ENCODE peak calls at places on chromosomes 5 and 9, in eight cellular contexts. One of them, this sample, is unnamed. For H3K36me3, the result is how much of the 10 kb centered on the place peaks cover.

GRCh38 chr5:77645158-77645994 is 6.9 kb upstream of the OTP start:
- DNase-seq in uterus: no peak
- DNase-seq in endothelial cell of umbilical vein: no peak
- DNase-seq in heart left ventricle: no peak
- DNase-seq in right lobe of liver: peak
- DNase-seq in HCT116: peak
- DNase-seq in HepG2: peak
- DNase-seq in H1: peak
- DNase-seq in this sample: no peak

GRCh38 chr5:101425345-101425744 is 522.3 kb upstream of the ST8SIA4 start:
- DNase-seq in HepG2: no peak
- DNase-seq in uterus: no peak
- DNase-seq in heart left ventricle: no peak
- DNase-seq in right lobe of liver: no peak
- DNase-seq in endothelial cell of umbilical vein: no peak
- DNase-seq in H1: no peak
- DNase-seq in HCT116: no peak
- DNase-seq in this sample: no peak

GRCh38 chr5:68330564-68330963 is 115.0 kb downstream of the PIK3R1 start:
- DNase-seq in endothelial cell of umbilical vein: no peak
- DNase-seq in right lobe of liver: no peak
- DNase-seq in H1: no peak
- DNase-seq in uterus: peak
- DNase-seq in HepG2: no peak
- DNase-seq in HCT116: no peak
- DNase-seq in heart left ventricle: no peak
- DNase-seq in this sample: no peak

GRCh38 chr5:146620031-146620662 is 104.2 kb upstream of the GPR151 start:
- DNase-seq in endothelial cell of umbilical vein: no peak
- DNase-seq in right lobe of liver: no peak
- DNase-seq in HepG2: no peak
- DNase-seq in H1: no peak
- DNase-seq in HCT116: no peak
- DNase-seq in uterus: no peak
- DNase-seq in heart left ventricle: no peak
- DNase-seq in this sample: no peak

GRCh38 chr9:13769641-13770040 is 490.1 kb upstream of the MPDZ start:
- DNase-seq in heart left ventricle: no peak
- DNase-seq in HCT116: no peak
- DNase-seq in H1: no peak
- DNase-seq in uterus: no peak
- DNase-seq in HepG2: no peak
- DNase-seq in right lobe of liver: no peak
- DNase-seq in endothelial cell of umbilical vein: no peak
- DNase-seq in this sample: no peak

GRCh38 chr5:132438931-132439330 is 51.6 kb downstream of the IRF1 start:
- DNase-seq in H1: no peak
- DNase-seq in uterus: no peak
- DNase-seq in endothelial cell of umbilical vein: no peak
- DNase-seq in HCT116: no peak
- DNase-seq in right lobe of liver: no peak
- DNase-seq in heart left ventricle: no peak
- DNase-seq in HepG2: no peak
- DNase-seq in this sample: no peak

GRCh38 chr5:172164773-172165212 is 23.2 kb downstream of the STK10 start:
- DNase-seq in uterus: no peak
- DNase-seq in HCT116: no peak
- DNase-seq in endothelial cell of umbilical vein: no peak
- DNase-seq in H1: no peak
- DNase-seq in right lobe of liver: no peak
- DNase-seq in HepG2: peak
- DNase-seq in heart left ventricle: no peak
- DNase-seq in this sample: no peak

GRCh38 chr5:91486638-91487037 is 103.5 kb upstream of the ARRDC3 start:
- DNase-seq in right lobe of liver: no peak
- DNase-seq in uterus: no peak
- DNase-seq in endothelial cell of umbilical vein: no peak
- DNase-seq in HCT116: no peak
- DNase-seq in H1: no peak
- DNase-seq in heart left ventricle: no peak
- DNase-seq in HepG2: no peak
- DNase-seq in this sample: no peak

GRCh38 chr5:13250450-13251291 is 693.8 kb downstream of the DNAH5 start:
- DNase-seq in right lobe of liver: no peak
- DNase-seq in heart left ventricle: no peak
- DNase-seq in uterus: no peak
- DNase-seq in endothelial cell of umbilical vein: peak
- DNase-seq in HepG2: peak
- DNase-seq in HCT116: no peak
- DNase-seq in H1: no peak
- DNase-seq in this sample: no peak

GRCh38 chr5:75566710-75567309 is 44.4 kb upstream of the ANKDD1B start:
- DNase-seq in heart left ventricle: no peak
- DNase-seq in H1: no peak
- DNase-seq in HepG2: peak
- DNase-seq in HCT116: peak
- DNase-seq in uterus: no peak
- DNase-seq in right lobe of liver: no peak
- DNase-seq in endothelial cell of umbilical vein: peak
- DNase-seq in this sample: no peak

GRCh38 chr5:107500840-107501239 is 169.9 kb downstream of the EFNA5 start:
- DNase-seq in HepG2: no peak
- DNase-seq in endothelial cell of umbilical vein: peak
- DNase-seq in heart left ventricle: no peak
- DNase-seq in right lobe of liver: no peak
- DNase-seq in HCT116: no peak
- DNase-seq in uterus: no peak
- DNase-seq in H1: no peak
- DNase-seq in this sample: no peak

GRCh38 chr9:33860200-33860871 is 43.4 kb downstream of the UBE2R2 start:
- DNase-seq in H1: no peak
- DNase-seq in heart left ventricle: no peak
- DNase-seq in HCT116: no peak
- DNase-seq in HepG2: no peak
- DNase-seq in uterus: no peak
- DNase-seq in right lobe of liver: no peak
- DNase-seq in endothelial cell of umbilical vein: no peak
- DNase-seq in this sample: no peak

GRCh38 chr5:120375248-120375647 is 88.9 kb upstream of the PRR16 start:
- DNase-seq in uterus: no peak
- DNase-seq in H1: no peak
- DNase-seq in HepG2: no peak
- DNase-seq in endothelial cell of umbilical vein: no peak
- DNase-seq in HCT116: no peak
- DNase-seq in heart left ventricle: no peak
- DNase-seq in right lobe of liver: no peak
- DNase-seq in this sample: no peak

GRCh38 chr9:77764894-77765780 is 117.0 kb upstream of the GNA14 start:
- DNase-seq in right lobe of liver: no peak
- DNase-seq in heart left ventricle: no peak
- DNase-seq in H1: no peak
- DNase-seq in HCT116: peak
- DNase-seq in HepG2: peak
- DNase-seq in uterus: no peak
- DNase-seq in endothelial cell of umbilical vein: peak
- DNase-seq in this sample: no peak

GRCh38 chr9:5446451-5447236 is 3.7 kb upstream of the CD274 start:
- DNase-seq in HCT116: no peak
- DNase-seq in heart left ventricle: no peak
- DNase-seq in H1: no peak
- DNase-seq in HepG2: no peak
- DNase-seq in uterus: no peak
- DNase-seq in right lobe of liver: no peak
- DNase-seq in endothelial cell of umbilical vein: no peak
- DNase-seq in this sample: no peak

GRCh38 chr5:14343376-14343775 is 200.2 kb downstream of the TRIO start:
- DNase-seq in HCT116: no peak
- DNase-seq in right lobe of liver: no peak
- DNase-seq in HepG2: no peak
- DNase-seq in endothelial cell of umbilical vein: no peak
- DNase-seq in uterus: no peak
- DNase-seq in H1: no peak
- DNase-seq in heart left ventricle: no peak
- DNase-seq in this sample: no peak

GRCh38 chr5:14342306-14342705 is 199.2 kb downstream of the TRIO start:
- DNase-seq in endothelial cell of umbilical vein: peak
- DNase-seq in H1: no peak
- DNase-seq in uterus: no peak
- DNase-seq in right lobe of liver: no peak
- DNase-seq in HCT116: no peak
- DNase-seq in heart left ventricle: no peak
- DNase-seq in HepG2: no peak
- DNase-seq in this sample: no peak

GRCh38 chr5:14337603-14338002 is 194.5 kb downstream of the TRIO start:
- DNase-seq in H1: no peak
- DNase-seq in uterus: no peak
- DNase-seq in HepG2: no peak
- DNase-seq in HCT116: no peak
- DNase-seq in heart left ventricle: no peak
- DNase-seq in right lobe of liver: no peak
- DNase-seq in endothelial cell of umbilical vein: no peak
- DNase-seq in this sample: no peak

GRCh38 chr5:14341571-14342225 is 198.6 kb downstream of the TRIO start:
- DNase-seq in uterus: no peak
- DNase-seq in HCT116: no peak
- DNase-seq in heart left ventricle: no peak
- DNase-seq in HepG2: no peak
- DNase-seq in right lobe of liver: no peak
- DNase-seq in endothelial cell of umbilical vein: peak
- DNase-seq in H1: no peak
- DNase-seq in this sample: no peak

DNA sequence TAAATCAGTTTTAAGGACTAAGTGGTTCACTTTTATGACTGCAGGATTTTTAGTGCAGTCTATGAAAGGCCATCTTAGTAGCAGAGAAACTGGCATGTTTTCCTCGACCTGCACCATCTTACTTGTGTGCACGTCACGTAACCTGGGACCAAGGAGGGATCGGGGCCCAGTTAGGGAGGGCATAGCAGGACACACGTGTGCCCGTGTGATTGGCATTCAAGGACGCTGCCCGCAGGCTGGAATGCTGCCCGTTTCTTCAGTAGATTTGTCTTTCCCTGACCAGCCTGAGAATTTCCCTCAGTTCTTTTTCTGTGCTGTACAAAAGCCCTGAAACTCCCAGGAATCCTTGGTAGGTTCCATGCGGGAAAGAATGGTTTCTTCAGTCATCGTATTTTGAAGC is 196.3 kb downstream of the TRIO start:
- DNase-seq in HCT116: no peak
- DNase-seq in right lobe of liver: no peak
- DNase-seq in HepG2: no peak
- DNase-seq in endothelial cell of umbilical vein: no peak
- DNase-seq in H1: no peak
- DNase-seq in uterus: no peak
- DNase-seq in heart left ventricle: no peak
- DNase-seq in this sample: no peak
- H3K36me3 ChIP-seq in HCT116: under half
- H3K36me3 ChIP-seq in right lobe of liver: under half
- H3K36me3 ChIP-seq in HepG2: under half
- H3K36me3 ChIP-seq in endothelial cell of umbilical vein: under half
- H3K36me3 ChIP-seq in H1: under half
- H3K36me3 ChIP-seq in uterus: under half
- H3K36me3 ChIP-seq in heart left ventricle: under half
- H3K36me3 ChIP-seq in this sample: half or more

GRCh38 chr5:141521244-141521781 is 32.4 kb downstream of the PCDHGC5 start:
- DNase-seq in endothelial cell of umbilical vein: peak
- DNase-seq in right lobe of liver: no peak
- DNase-seq in HCT116: peak
- DNase-seq in uterus: no peak
- DNase-seq in H1: no peak
- DNase-seq in heart left ventricle: peak
- DNase-seq in HepG2: peak
- DNase-seq in this sample: no peak
- TF ChIP-seq POLR2A in endothelial cell of umbilical vein: no peak
- TF ChIP-seq POLR2A in right lobe of liver: no peak
- TF ChIP-seq POLR2A in HCT116: no peak
- TF ChIP-seq POLR2A in uterus: no peak
- TF ChIP-seq POLR2A in H1: no peak
- TF ChIP-seq POLR2A in heart left ventricle: peak
- TF ChIP-seq POLR2A in HepG2: no peak
- TF ChIP-seq POLR2A in this sample: no peak

DNA sequence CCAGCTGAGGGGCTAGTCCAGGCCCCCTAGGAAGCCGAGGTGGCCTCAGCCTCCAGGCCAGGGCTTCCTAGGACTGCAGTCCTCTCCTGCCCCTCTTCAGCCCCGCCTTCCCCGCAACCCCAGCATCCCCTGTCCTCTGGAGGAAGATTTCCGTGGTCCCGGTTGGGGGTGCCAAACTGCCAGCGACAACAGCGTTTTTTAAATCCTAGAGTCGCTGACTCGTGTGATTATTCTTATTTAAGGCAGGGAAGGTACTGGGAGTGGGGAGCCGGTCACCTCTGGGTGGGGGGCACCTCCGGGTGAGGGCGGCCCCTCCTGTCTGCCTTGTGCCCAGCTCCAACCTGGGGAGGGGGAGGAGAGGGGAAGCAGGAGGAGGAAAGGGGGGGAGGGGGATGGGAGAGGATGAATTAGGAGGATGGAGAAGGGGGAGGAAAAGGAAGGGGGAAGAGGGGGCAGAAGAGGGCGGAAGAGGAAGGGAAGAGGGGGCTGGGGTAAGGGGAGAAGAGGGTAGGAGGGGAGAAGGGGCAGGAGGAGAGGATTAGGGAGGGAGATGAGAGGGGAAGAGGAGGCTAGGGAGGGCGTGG is 173.1 kb upstream of the IER5L start:
- DNase-seq in HCT116: no peak
- DNase-seq in uterus: peak
- DNase-seq in endothelial cell of umbilical vein: no peak
- DNase-seq in HepG2: no peak
- DNase-seq in right lobe of liver: no peak
- DNase-seq in heart left ventricle: no peak
- DNase-seq in H1: peak
- DNase-seq in this sample: no peak
- H3K4me3 ChIP-seq in HCT116: no peak
- H3K4me3 ChIP-seq in uterus: no peak
- H3K4me3 ChIP-seq in endothelial cell of umbilical vein: no peak
- H3K4me3 ChIP-seq in HepG2: no peak
- H3K4me3 ChIP-seq in right lobe of liver: no peak
- H3K4me3 ChIP-seq in heart left ventricle: no peak
- H3K4me3 ChIP-seq in H1: peak
- H3K4me3 ChIP-seq in this sample: no peak

GRCh38 chr5:14491015-14491414 is 90.6 kb upstream of the OTULINL start:
- DNase-seq in HCT116: no peak
- DNase-seq in heart left ventricle: no peak
- DNase-seq in HepG2: no peak
- DNase-seq in H1: no peak
- DNase-seq in uterus: no peak
- DNase-seq in right lobe of liver: no peak
- DNase-seq in endothelial cell of umbilical vein: no peak
- DNase-seq in this sample: no peak
- H3K36me3 ChIP-seq in HCT116: under half
- H3K36me3 ChIP-seq in heart left ventricle: under half
- H3K36me3 ChIP-seq in HepG2: under half
- H3K36me3 ChIP-seq in H1: under half
- H3K36me3 ChIP-seq in uterus: under half
- H3K36me3 ChIP-seq in right lobe of liver: under half
- H3K36me3 ChIP-seq in endothelial cell of umbilical vein: under half
- H3K36me3 ChIP-seq in this sample: half or more